ENCODE peak calls at places on chromosomes 11 and 22, in five cellular contexts. Q is islet precursor cell; U is AG09319; A is stimulated activated naive CD4-positive, alpha-beta T cell; W is DMS53. P is an unnamed sample.

GRCh38 chr11:119307219-119307618 is 9.7 kb downstream of the MCAM start:
- DNase-seq in Q (peak; percentile 63), U (no peak), A (no peak), W (peak; percentile 36), P (no peak)

GRCh38 chr11:44763111-44763820 is 36.5 kb downstream of the TSPAN18 start:
- DNase-seq in Q (peak; percentile 44), U (no peak), A (no peak), W (no peak), P (no peak)

GRCh38 chr11:127616171-127616570 is 615.6 kb upstream of the KIRREL3 start:
- DNase-seq in Q (no peak), U (no peak), A (no peak), W (no peak), P (no peak)

GRCh38 chr11:117022526-117022925 is 75.7 kb downstream of the SIK3 start:
- DNase-seq in Q (no peak), U (no peak), A (no peak), W (no peak), P (peak; percentile 24)

GRCh38 chr11:45149483-45150056 is 3.1 kb downstream of the PRDM11 start:
- DNase-seq in Q (peak; percentile 24), U (no peak), A (no peak), W (no peak), P (no peak)

GRCh38 chr22:30804626-30805025 is 110.0 kb downstream of the OSBP2 start:
- DNase-seq in Q (no peak), U (no peak), A (no peak), W (no peak), P (no peak)

GRCh38 chr11:123519055-123519796 is 89.2 kb downstream of the GRAMD1B start:
- DNase-seq in Q (peak; percentile 67), U (no peak), A (no peak), W (no peak), P (no peak)

GRCh38 chr11:13883042-13883441 is 79.5 kb upstream of the SPON1 start:
- DNase-seq in Q (no peak), U (no peak), A (no peak), W (peak; percentile 87), P (no peak)

GRCh38 chr11:6251990-6252473 is 7.6 kb upstream of the CCKBR start:
- DNase-seq in Q (no peak), U (no peak), A (no peak), W (no peak), P (no peak)

GRCh38 chr22:39514373-39514973 is 5.9 kb upstream of the ATF4 start:
- DNase-seq in Q (no peak), U (no peak), A (peak; percentile 21), W (peak; percentile 59), P (peak; percentile 42)

GRCh38 chr11:19844806-19845205 is 132.2 kb downstream of the NAV2 start:
- DNase-seq in Q (no peak), U (no peak), A (no peak), W (no peak), P (no peak)

GRCh38 chr11:119722281-119722794 is 6.7 kb downstream of the NECTIN1 start:
- DNase-seq in Q (no peak), U (no peak), A (no peak), W (peak; percentile 99), P (no peak)

GRCh38 chr11:3684129-3684685 is 13.0 kb upstream of the CHRNA10 start:
- DNase-seq in Q (no peak), U (no peak), A (no peak), W (no peak), P (no peak)

P was measured in naive thymus-derived CD8-positive, alpha-beta T cell.